ENCODE peak calls at places on chromosomes 7 and 10, in six cellular contexts. One of them, this sample, is unnamed.

GRCh38 chr7:134078991-134079390 is 48.1 kb upstream of the LRGUK start:
- DNase-seq in C1 segment of cervical spinal cord: no peak
- DNase-seq in central memory CD4-positive, alpha-beta T cell: no peak
- DNase-seq in activated naive CD4-positive, alpha-beta T cell: no peak
- DNase-seq in GM12891: no peak
- DNase-seq in activated T-helper 1 cell treated with anti-CD3 and anti-CD28 coated beads, Interleukin-12 subunit alpha, Interleukin-12 subunit beta, Interleukin-2, Interleukin-4 antibody, amounts not matched to agents 30 ng/mL and 10 ng/mL and 1 ng/mL, durations not matched to agents 14 hours and 24 hours and 36 hours: no peak
- DNase-seq in this sample: no peak

GRCh38 chr10:31343551-31343950 is 24.5 kb downstream of the ZEB1 start:
- DNase-seq in C1 segment of cervical spinal cord: no peak
- DNase-seq in central memory CD4-positive, alpha-beta T cell: no peak
- DNase-seq in activated naive CD4-positive, alpha-beta T cell: no peak
- DNase-seq in GM12891: no peak
- DNase-seq in activated T-helper 1 cell treated with anti-CD3 and anti-CD28 coated beads, Interleukin-12 subunit alpha, Interleukin-12 subunit beta, Interleukin-2, Interleukin-4 antibody, amounts not matched to agents 30 ng/mL and 10 ng/mL and 1 ng/mL, durations not matched to agents 14 hours and 24 hours and 36 hours: no peak
- DNase-seq in this sample: no peak

GRCh38 chr10:44898665-44899064 is 12.5 kb upstream of the TMEM72 start:
- DNase-seq in C1 segment of cervical spinal cord: no peak
- DNase-seq in central memory CD4-positive, alpha-beta T cell: no peak
- DNase-seq in activated naive CD4-positive, alpha-beta T cell: no peak
- DNase-seq in GM12891: no peak
- DNase-seq in activated T-helper 1 cell treated with anti-CD3 and anti-CD28 coated beads, Interleukin-12 subunit alpha, Interleukin-12 subunit beta, Interleukin-2, Interleukin-4 antibody, amounts not matched to agents 30 ng/mL and 10 ng/mL and 1 ng/mL, durations not matched to agents 14 hours and 24 hours and 36 hours: no peak
- DNase-seq in this sample: no peak

GRCh38 chr7:134298902-134299683 is 17.6 kb downstream of the SLC35B4 start:
- DNase-seq in C1 segment of cervical spinal cord: peak
- DNase-seq in central memory CD4-positive, alpha-beta T cell: no peak
- DNase-seq in activated naive CD4-positive, alpha-beta T cell: no peak
- DNase-seq in GM12891: no peak
- DNase-seq in activated T-helper 1 cell treated with anti-CD3 and anti-CD28 coated beads, Interleukin-12 subunit alpha, Interleukin-12 subunit beta, Interleukin-2, Interleukin-4 antibody, amounts not matched to agents 30 ng/mL and 10 ng/mL and 1 ng/mL, durations not matched to agents 14 hours and 24 hours and 36 hours: no peak
- DNase-seq in this sample: no peak

GRCh38 chr10:29387269-29387668 is 98.4 kb downstream of the LYZL1 start:
- DNase-seq in C1 segment of cervical spinal cord: no peak
- DNase-seq in central memory CD4-positive, alpha-beta T cell: no peak
- DNase-seq in activated naive CD4-positive, alpha-beta T cell: no peak
- DNase-seq in GM12891: no peak
- DNase-seq in activated T-helper 1 cell treated with anti-CD3 and anti-CD28 coated beads, Interleukin-12 subunit alpha, Interleukin-12 subunit beta, Interleukin-2, Interleukin-4 antibody, amounts not matched to agents 30 ng/mL and 10 ng/mL and 1 ng/mL, durations not matched to agents 14 hours and 24 hours and 36 hours: no peak
- DNase-seq in this sample: no peak

GRCh38 chr7:1055084-1055450 is 10.7 kb downstream of the GPR146 start:
- DNase-seq in C1 segment of cervical spinal cord: no peak
- DNase-seq in central memory CD4-positive, alpha-beta T cell: peak
- DNase-seq in activated naive CD4-positive, alpha-beta T cell: peak
- DNase-seq in GM12891: no peak
- DNase-seq in activated T-helper 1 cell treated with anti-CD3 and anti-CD28 coated beads, Interleukin-12 subunit alpha, Interleukin-12 subunit beta, Interleukin-2, Interleukin-4 antibody, amounts not matched to agents 30 ng/mL and 10 ng/mL and 1 ng/mL, durations not matched to agents 14 hours and 24 hours and 36 hours: peak
- DNase-seq in this sample: no peak

GRCh38 chr7:157508477-157508881 is 171.7 kb downstream of the DNAJB6 start:
- DNase-seq in C1 segment of cervical spinal cord: no peak
- DNase-seq in central memory CD4-positive, alpha-beta T cell: no peak
- DNase-seq in activated naive CD4-positive, alpha-beta T cell: no peak
- DNase-seq in GM12891: no peak
- DNase-seq in activated T-helper 1 cell treated with anti-CD3 and anti-CD28 coated beads, Interleukin-12 subunit alpha, Interleukin-12 subunit beta, Interleukin-2, Interleukin-4 antibody, amounts not matched to agents 30 ng/mL and 10 ng/mL and 1 ng/mL, durations not matched to agents 14 hours and 24 hours and 36 hours: no peak
- DNase-seq in this sample: no peak

GRCh38 chr10:22702348-22702747 is 12.0 kb downstream of the PIP4K2A start:
- DNase-seq in C1 segment of cervical spinal cord: no peak
- DNase-seq in central memory CD4-positive, alpha-beta T cell: no peak
- DNase-seq in activated naive CD4-positive, alpha-beta T cell: no peak
- DNase-seq in GM12891: no peak
- DNase-seq in activated T-helper 1 cell treated with anti-CD3 and anti-CD28 coated beads, Interleukin-12 subunit alpha, Interleukin-12 subunit beta, Interleukin-2, Interleukin-4 antibody, amounts not matched to agents 30 ng/mL and 10 ng/mL and 1 ng/mL, durations not matched to agents 14 hours and 24 hours and 36 hours: no peak
- DNase-seq in this sample: no peak

GRCh38 chr10:43622022-43622421 is 15.8 kb downstream of the ZNF485 start:
- DNase-seq in C1 segment of cervical spinal cord: no peak
- DNase-seq in central memory CD4-positive, alpha-beta T cell: no peak
- DNase-seq in activated naive CD4-positive, alpha-beta T cell: no peak
- DNase-seq in GM12891: no peak
- DNase-seq in activated T-helper 1 cell treated with anti-CD3 and anti-CD28 coated beads, Interleukin-12 subunit alpha, Interleukin-12 subunit beta, Interleukin-2, Interleukin-4 antibody, amounts not matched to agents 30 ng/mL and 10 ng/mL and 1 ng/mL, durations not matched to agents 14 hours and 24 hours and 36 hours: no peak
- DNase-seq in this sample: no peak

GRCh38 chr7:41175435-41175834 is 527.5 kb downstream of the INHBA start:
- DNase-seq in C1 segment of cervical spinal cord: no peak
- DNase-seq in central memory CD4-positive, alpha-beta T cell: no peak
- DNase-seq in activated naive CD4-positive, alpha-beta T cell: no peak
- DNase-seq in GM12891: no peak
- DNase-seq in activated T-helper 1 cell treated with anti-CD3 and anti-CD28 coated beads, Interleukin-12 subunit alpha, Interleukin-12 subunit beta, Interleukin-2, Interleukin-4 antibody, amounts not matched to agents 30 ng/mL and 10 ng/mL and 1 ng/mL, durations not matched to agents 14 hours and 24 hours and 36 hours: no peak
- DNase-seq in this sample: no peak

GRCh38 chr7:149427096-149427680 is 33.7 kb downstream of the ZNF777 start:
- DNase-seq in C1 segment of cervical spinal cord: no peak
- DNase-seq in central memory CD4-positive, alpha-beta T cell: no peak
- DNase-seq in activated naive CD4-positive, alpha-beta T cell: no peak
- DNase-seq in GM12891: no peak
- DNase-seq in activated T-helper 1 cell treated with anti-CD3 and anti-CD28 coated beads, Interleukin-12 subunit alpha, Interleukin-12 subunit beta, Interleukin-2, Interleukin-4 antibody, amounts not matched to agents 30 ng/mL and 10 ng/mL and 1 ng/mL, durations not matched to agents 14 hours and 24 hours and 36 hours: no peak
- DNase-seq in this sample: no peak

GRCh38 chr7:130814753-130815152 is 80.7 kb upstream of the KLF14 start:
- DNase-seq in C1 segment of cervical spinal cord: no peak
- DNase-seq in central memory CD4-positive, alpha-beta T cell: no peak
- DNase-seq in activated naive CD4-positive, alpha-beta T cell: no peak
- DNase-seq in GM12891: no peak
- DNase-seq in activated T-helper 1 cell treated with anti-CD3 and anti-CD28 coated beads, Interleukin-12 subunit alpha, Interleukin-12 subunit beta, Interleukin-2, Interleukin-4 antibody, amounts not matched to agents 30 ng/mL and 10 ng/mL and 1 ng/mL, durations not matched to agents 14 hours and 24 hours and 36 hours: no peak
- DNase-seq in this sample: no peak

GRCh38 chr10:12704488-12704887 is 297.0 kb downstream of the CCDC3 start:
- DNase-seq in C1 segment of cervical spinal cord: no peak
- DNase-seq in central memory CD4-positive, alpha-beta T cell: no peak
- DNase-seq in activated naive CD4-positive, alpha-beta T cell: no peak
- DNase-seq in GM12891: no peak
- DNase-seq in activated T-helper 1 cell treated with anti-CD3 and anti-CD28 coated beads, Interleukin-12 subunit alpha, Interleukin-12 subunit beta, Interleukin-2, Interleukin-4 antibody, amounts not matched to agents 30 ng/mL and 10 ng/mL and 1 ng/mL, durations not matched to agents 14 hours and 24 hours and 36 hours: no peak
- DNase-seq in this sample: no peak

GRCh38 chr10:112932658-112933057 is 17.4 kb upstream of the TCF7L2 start:
- DNase-seq in C1 segment of cervical spinal cord: no peak
- DNase-seq in central memory CD4-positive, alpha-beta T cell: no peak
- DNase-seq in activated naive CD4-positive, alpha-beta T cell: no peak
- DNase-seq in GM12891: no peak
- DNase-seq in activated T-helper 1 cell treated with anti-CD3 and anti-CD28 coated beads, Interleukin-12 subunit alpha, Interleukin-12 subunit beta, Interleukin-2, Interleukin-4 antibody, amounts not matched to agents 30 ng/mL and 10 ng/mL and 1 ng/mL, durations not matched to agents 14 hours and 24 hours and 36 hours: no peak
- DNase-seq in this sample: no peak

GRCh38 chr7:104230606-104231005 is 22.8 kb upstream of the ORC5 start:
- DNase-seq in C1 segment of cervical spinal cord: no peak
- DNase-seq in central memory CD4-positive, alpha-beta T cell: no peak
- DNase-seq in activated naive CD4-positive, alpha-beta T cell: no peak
- DNase-seq in GM12891: no peak
- DNase-seq in activated T-helper 1 cell treated with anti-CD3 and anti-CD28 coated beads, Interleukin-12 subunit alpha, Interleukin-12 subunit beta, Interleukin-2, Interleukin-4 antibody, amounts not matched to agents 30 ng/mL and 10 ng/mL and 1 ng/mL, durations not matched to agents 14 hours and 24 hours and 36 hours: no peak
- DNase-seq in this sample: no peak

GRCh38 chr7:36366649-36367560 is 22.8 kb upstream of the ANLN start:
- DNase-seq in C1 segment of cervical spinal cord: peak
- DNase-seq in central memory CD4-positive, alpha-beta T cell: peak
- DNase-seq in activated naive CD4-positive, alpha-beta T cell: peak
- DNase-seq in GM12891: peak
- DNase-seq in activated T-helper 1 cell treated with anti-CD3 and anti-CD28 coated beads, Interleukin-12 subunit alpha, Interleukin-12 subunit beta, Interleukin-2, Interleukin-4 antibody, amounts not matched to agents 30 ng/mL and 10 ng/mL and 1 ng/mL, durations not matched to agents 14 hours and 24 hours and 36 hours: peak
- DNase-seq in this sample: peak

GRCh38 chr7:156459582-156459981 is 181.0 kb upstream of the RNF32 start:
- DNase-seq in C1 segment of cervical spinal cord: no peak
- DNase-seq in central memory CD4-positive, alpha-beta T cell: no peak
- DNase-seq in activated naive CD4-positive, alpha-beta T cell: no peak
- DNase-seq in GM12891: no peak
- DNase-seq in activated T-helper 1 cell treated with anti-CD3 and anti-CD28 coated beads, Interleukin-12 subunit alpha, Interleukin-12 subunit beta, Interleukin-2, Interleukin-4 antibody, amounts not matched to agents 30 ng/mL and 10 ng/mL and 1 ng/mL, durations not matched to agents 14 hours and 24 hours and 36 hours: no peak
- DNase-seq in this sample: no peak

GRCh38 chr10:25245171-25245570 is 70.4 kb downstream of the GPR158 start:
- DNase-seq in C1 segment of cervical spinal cord: no peak
- DNase-seq in central memory CD4-positive, alpha-beta T cell: no peak
- DNase-seq in activated naive CD4-positive, alpha-beta T cell: no peak
- DNase-seq in GM12891: no peak
- DNase-seq in activated T-helper 1 cell treated with anti-CD3 and anti-CD28 coated beads, Interleukin-12 subunit alpha, Interleukin-12 subunit beta, Interleukin-2, Interleukin-4 antibody, amounts not matched to agents 30 ng/mL and 10 ng/mL and 1 ng/mL, durations not matched to agents 14 hours and 24 hours and 36 hours: no peak
- DNase-seq in this sample: no peak

GRCh38 chr10:92575961-92576360 is 2.1 kb upstream of the IDE start:
- DNase-seq in C1 segment of cervical spinal cord: no peak
- DNase-seq in central memory CD4-positive, alpha-beta T cell: no peak
- DNase-seq in activated naive CD4-positive, alpha-beta T cell: no peak
- DNase-seq in GM12891: no peak
- DNase-seq in activated T-helper 1 cell treated with anti-CD3 and anti-CD28 coated beads, Interleukin-12 subunit alpha, Interleukin-12 subunit beta, Interleukin-2, Interleukin-4 antibody, amounts not matched to agents 30 ng/mL and 10 ng/mL and 1 ng/mL, durations not matched to agents 14 hours and 24 hours and 36 hours: no peak
- DNase-seq in this sample: no peak

GRCh38 chr10:107213861-107214260 is 49.4 kb upstream of the SORCS1 start:
- DNase-seq in C1 segment of cervical spinal cord: no peak
- DNase-seq in central memory CD4-positive, alpha-beta T cell: no peak
- DNase-seq in activated naive CD4-positive, alpha-beta T cell: no peak
- DNase-seq in GM12891: no peak
- DNase-seq in activated T-helper 1 cell treated with anti-CD3 and anti-CD28 coated beads, Interleukin-12 subunit alpha, Interleukin-12 subunit beta, Interleukin-2, Interleukin-4 antibody, amounts not matched to agents 30 ng/mL and 10 ng/mL and 1 ng/mL, durations not matched to agents 14 hours and 24 hours and 36 hours: no peak
- DNase-seq in this sample: no peak

GRCh38 chr7:151086802-151087246 is 549 bp downstream of the AGAP3 start:
- DNase-seq in C1 segment of cervical spinal cord: no peak
- DNase-seq in central memory CD4-positive, alpha-beta T cell: no peak
- DNase-seq in activated naive CD4-positive, alpha-beta T cell: no peak
- DNase-seq in GM12891: no peak
- DNase-seq in activated T-helper 1 cell treated with anti-CD3 and anti-CD28 coated beads, Interleukin-12 subunit alpha, Interleukin-12 subunit beta, Interleukin-2, Interleukin-4 antibody, amounts not matched to agents 30 ng/mL and 10 ng/mL and 1 ng/mL, durations not matched to agents 14 hours and 24 hours and 36 hours: no peak
- DNase-seq in this sample: peak

GRCh38 chr10:11693376-11693775 is 48.8 kb upstream of the ECHDC3 start:
- DNase-seq in C1 segment of cervical spinal cord: no peak
- DNase-seq in central memory CD4-positive, alpha-beta T cell: no peak
- DNase-seq in activated naive CD4-positive, alpha-beta T cell: no peak
- DNase-seq in GM12891: no peak
- DNase-seq in activated T-helper 1 cell treated with anti-CD3 and anti-CD28 coated beads, Interleukin-12 subunit alpha, Interleukin-12 subunit beta, Interleukin-2, Interleukin-4 antibody, amounts not matched to agents 30 ng/mL and 10 ng/mL and 1 ng/mL, durations not matched to agents 14 hours and 24 hours and 36 hours: no peak
- DNase-seq in this sample: no peak

GRCh38 chr7:119959811-119960210 is 313.2 kb upstream of the KCND2 start:
- DNase-seq in C1 segment of cervical spinal cord: no peak
- DNase-seq in central memory CD4-positive, alpha-beta T cell: no peak
- DNase-seq in activated naive CD4-positive, alpha-beta T cell: no peak
- DNase-seq in GM12891: no peak
- DNase-seq in activated T-helper 1 cell treated with anti-CD3 and anti-CD28 coated beads, Interleukin-12 subunit alpha, Interleukin-12 subunit beta, Interleukin-2, Interleukin-4 antibody, amounts not matched to agents 30 ng/mL and 10 ng/mL and 1 ng/mL, durations not matched to agents 14 hours and 24 hours and 36 hours: no peak
- DNase-seq in this sample: no peak

GRCh38 chr10:77305650-77306632 is 331.7 kb downstream of the KCNMA1 start:
- DNase-seq in C1 segment of cervical spinal cord: no peak
- DNase-seq in central memory CD4-positive, alpha-beta T cell: no peak
- DNase-seq in activated naive CD4-positive, alpha-beta T cell: no peak
- DNase-seq in GM12891: no peak
- DNase-seq in activated T-helper 1 cell treated with anti-CD3 and anti-CD28 coated beads, Interleukin-12 subunit alpha, Interleukin-12 subunit beta, Interleukin-2, Interleukin-4 antibody, amounts not matched to agents 30 ng/mL and 10 ng/mL and 1 ng/mL, durations not matched to agents 14 hours and 24 hours and 36 hours: no peak
- DNase-seq in this sample: no peak

GRCh38 chr7:143381427-143382125 is 431 bp downstream of the ZYX start:
- DNase-seq in C1 segment of cervical spinal cord: no peak
- DNase-seq in central memory CD4-positive, alpha-beta T cell: no peak
- DNase-seq in activated naive CD4-positive, alpha-beta T cell: no peak
- DNase-seq in GM12891: peak
- DNase-seq in activated T-helper 1 cell treated with anti-CD3 and anti-CD28 coated beads, Interleukin-12 subunit alpha, Interleukin-12 subunit beta, Interleukin-2, Interleukin-4 antibody, amounts not matched to agents 30 ng/mL and 10 ng/mL and 1 ng/mL, durations not matched to agents 14 hours and 24 hours and 36 hours: no peak
- DNase-seq in this sample: no peak

GRCh38 chr7:2934211-2934731 is 90.2 kb upstream of the GNA12 start:
- DNase-seq in C1 segment of cervical spinal cord: no peak
- DNase-seq in central memory CD4-positive, alpha-beta T cell: no peak
- DNase-seq in activated naive CD4-positive, alpha-beta T cell: no peak
- DNase-seq in GM12891: no peak
- DNase-seq in activated T-helper 1 cell treated with anti-CD3 and anti-CD28 coated beads, Interleukin-12 subunit alpha, Interleukin-12 subunit beta, Interleukin-2, Interleukin-4 antibody, amounts not matched to agents 30 ng/mL and 10 ng/mL and 1 ng/mL, durations not matched to agents 14 hours and 24 hours and 36 hours: no peak
- DNase-seq in this sample: no peak

GRCh38 chr10:121194696-121195523 is 343.7 kb downstream of the WDR11 start:
- DNase-seq in C1 segment of cervical spinal cord: no peak
- DNase-seq in central memory CD4-positive, alpha-beta T cell: no peak
- DNase-seq in activated naive CD4-positive, alpha-beta T cell: no peak
- DNase-seq in GM12891: no peak
- DNase-seq in activated T-helper 1 cell treated with anti-CD3 and anti-CD28 coated beads, Interleukin-12 subunit alpha, Interleukin-12 subunit beta, Interleukin-2, Interleukin-4 antibody, amounts not matched to agents 30 ng/mL and 10 ng/mL and 1 ng/mL, durations not matched to agents 14 hours and 24 hours and 36 hours: no peak
- DNase-seq in this sample: no peak

GRCh38 chr10:96834121-96834520 is 2.0 kb downstream of the LCOR start:
- DNase-seq in C1 segment of cervical spinal cord: no peak
- DNase-seq in central memory CD4-positive, alpha-beta T cell: no peak
- DNase-seq in activated naive CD4-positive, alpha-beta T cell: no peak
- DNase-seq in GM12891: no peak
- DNase-seq in activated T-helper 1 cell treated with anti-CD3 and anti-CD28 coated beads, Interleukin-12 subunit alpha, Interleukin-12 subunit beta, Interleukin-2, Interleukin-4 antibody, amounts not matched to agents 30 ng/mL and 10 ng/mL and 1 ng/mL, durations not matched to agents 14 hours and 24 hours and 36 hours: no peak
- DNase-seq in this sample: no peak

GRCh38 chr7:151078233-151079040 is 2.2 kb downstream of the FASTK start:
- DNase-seq in C1 segment of cervical spinal cord: no peak
- DNase-seq in central memory CD4-positive, alpha-beta T cell: no peak
- DNase-seq in activated naive CD4-positive, alpha-beta T cell: no peak
- DNase-seq in GM12891: no peak
- DNase-seq in activated T-helper 1 cell treated with anti-CD3 and anti-CD28 coated beads, Interleukin-12 subunit alpha, Interleukin-12 subunit beta, Interleukin-2, Interleukin-4 antibody, amounts not matched to agents 30 ng/mL and 10 ng/mL and 1 ng/mL, durations not matched to agents 14 hours and 24 hours and 36 hours: no peak
- DNase-seq in this sample: no peak

GRCh38 chr7:108294595-108294994 is 161.6 kb downstream of the NRCAM start:
- DNase-seq in C1 segment of cervical spinal cord: no peak
- DNase-seq in central memory CD4-positive, alpha-beta T cell: no peak
- DNase-seq in activated naive CD4-positive, alpha-beta T cell: no peak
- DNase-seq in GM12891: no peak
- DNase-seq in activated T-helper 1 cell treated with anti-CD3 and anti-CD28 coated beads, Interleukin-12 subunit alpha, Interleukin-12 subunit beta, Interleukin-2, Interleukin-4 antibody, amounts not matched to agents 30 ng/mL and 10 ng/mL and 1 ng/mL, durations not matched to agents 14 hours and 24 hours and 36 hours: no peak
- DNase-seq in this sample: no peak

GRCh38 chr7:131500357-131500756 is 56.1 kb downstream of the PODXL start:
- DNase-seq in C1 segment of cervical spinal cord: no peak
- DNase-seq in central memory CD4-positive, alpha-beta T cell: no peak
- DNase-seq in activated naive CD4-positive, alpha-beta T cell: no peak
- DNase-seq in GM12891: no peak
- DNase-seq in activated T-helper 1 cell treated with anti-CD3 and anti-CD28 coated beads, Interleukin-12 subunit alpha, Interleukin-12 subunit beta, Interleukin-2, Interleukin-4 antibody, amounts not matched to agents 30 ng/mL and 10 ng/mL and 1 ng/mL, durations not matched to agents 14 hours and 24 hours and 36 hours: no peak
- DNase-seq in this sample: no peak

GRCh38 chr7:137667633-137668387 is 179.0 kb downstream of the DGKI start:
- DNase-seq in C1 segment of cervical spinal cord: no peak
- DNase-seq in central memory CD4-positive, alpha-beta T cell: no peak
- DNase-seq in activated naive CD4-positive, alpha-beta T cell: no peak
- DNase-seq in GM12891: no peak
- DNase-seq in activated T-helper 1 cell treated with anti-CD3 and anti-CD28 coated beads, Interleukin-12 subunit alpha, Interleukin-12 subunit beta, Interleukin-2, Interleukin-4 antibody, amounts not matched to agents 30 ng/mL and 10 ng/mL and 1 ng/mL, durations not matched to agents 14 hours and 24 hours and 36 hours: no peak
- DNase-seq in this sample: no peak

This sample was measured in immature natural killer cell.